ENCODE peak calls at places on chromosome 19, in four cellular contexts. C, M, L and P are unnamed samples.

GRCh38 chr19:3585301-3586123 is at the start of gene GIPC3:
- DNase-seq in C (no peak), L (peak), M (no peak), P (no peak)

GRCh38 chr19:13848811-13849241 is 28.1 kb upstream of the NANOS3 start:
- DNase-seq in L (no peak), C (no peak), M (no peak), P (no peak)

GRCh38 chr19:18543814-18544475 is 572 bp upstream of the FKBP8 start:
- DNase-seq in M (peak), L (peak), C (peak), P (no peak)

GRCh38 chr19:18167975-18168645 is 5.5 kb upstream of the IFI30 start:
- DNase-seq in M (peak), C (no peak), L (peak), P (no peak)

GRCh38 chr19:33434886-33435705 is 61.6 kb downstream of the CEBPG start:
- DNase-seq in C (no peak), M (peak), L (no peak), P (no peak)

GRCh38 chr19:33024398-33024797 is 40.3 kb downstream of the RHPN2 start:
- DNase-seq in C (no peak), M (no peak), L (no peak), P (no peak)

GRCh38 chr19:7554990-7555864 is 19.7 kb downstream of the PNPLA6 start:
- DNase-seq in C (no peak), M (no peak), L (no peak), P (no peak)

GRCh38 chr19:42466521-42467436 is 24.0 kb upstream of the CXCL17 start:
- DNase-seq in M (no peak), L (no peak), C (no peak), P (no peak)

GRCh38 chr19:35033067-35034004 is 3.1 kb downstream of the SCN1B start:
- DNase-seq in C (no peak), L (no peak), M (no peak), P (no peak)

GRCh38 chr19:33297401-33298145 is 4.8 kb downstream of the CEBPA start:
- DNase-seq in L (no peak), C (no peak), M (no peak), P (no peak)

GRCh38 chr19:5491565-5491964 is 36.3 kb downstream of the ZNRF4 start:
- DNase-seq in M (no peak), C (no peak), L (no peak), P (no peak)

GRCh38 chr19:42563352-42564210 is 31.1 kb downstream of the CEACAM8 start:
- DNase-seq in L (peak), C (no peak), M (peak), P (no peak)

GRCh38 chr19:17136617-17137016 is 61.0 kb downstream of the MYO9B start:
- DNase-seq in M (no peak), C (no peak), L (no peak), P (no peak)

GRCh38 chr19:55368701-55369563 is 1.3 kb downstream of the IL11 start:
- DNase-seq in M (peak), C (no peak), L (no peak), P (no peak)

GRCh38 chr19:10603084-10603872 is 16.2 kb upstream of the AP1M2 start:
- DNase-seq in L (no peak), C (peak), M (no peak), P (no peak)

GRCh38 chr19:1206063-1206732 is 620 bp downstream of the STK11 start:
- DNase-seq in C (no peak), L (no peak), M (no peak), P (no peak)

GRCh38 chr19:16957151-16957662 is 68.4 kb downstream of the F2RL3 start:
- DNase-seq in L (no peak), C (no peak), M (no peak), P (no peak)

GRCh38 chr19:46475976-46476375 is 4.6 kb upstream of the PNMA8A start:
- DNase-seq in L (no peak), C (no peak), M (peak), P (no peak)

GRCh38 chr19:12994701-12995595 is at the start of gene NFIX:
- DNase-seq in C (no peak), L (peak), M (peak), P (no peak)

GRCh38 chr19:10112037-10112751 is 701 bp downstream of the P2RY11 start:
- DNase-seq in M (no peak), L (no peak), C (no peak), P (no peak)

GRCh38 chr19:33524024-33524664 is 2.6 kb upstream of the PEPD start:
- DNase-seq in L (no peak), M (no peak), C (no peak), P (no peak)

GRCh38 chr19:41221514-41222205 is 2.6 kb downstream of the AXL start:
- DNase-seq in M (no peak), L (no peak), C (no peak), P (no peak)

GRCh38 chr19:51710163-51710562 is 13.6 kb downstream of the HAS1 start:
- DNase-seq in C (no peak), M (no peak), L (no peak), P (no peak)

GRCh38 chr19:10551698-10552301 is 8.1 kb downstream of the ATG4D start:
- DNase-seq in M (peak), C (no peak), L (peak), P (no peak)

GRCh38 chr19:34480971-34481821 is at the start of gene WTIP:
- DNase-seq in L (no peak), C (no peak), M (peak), P (no peak)

GRCh38 chr19:2097330-2098327 is 914 bp downstream of the IZUMO4 start:
- DNase-seq in L (no peak), M (no peak), C (no peak), P (no peak)

GRCh38 chr19:48635263-48635965 is 1.8 kb downstream of the DBP start:
- DNase-seq in M (no peak), L (peak), C (no peak), P (no peak)

GRCh38 chr19:6092329-6093286 is 17.7 kb downstream of the RFX2 start:
- DNase-seq in C (no peak), L (peak), M (peak), P (no peak)

GRCh38 chr19:50663280-50663790 is 14.1 kb downstream of the C19orf81 start:
- DNase-seq in L (no peak), M (peak), C (no peak), P (no peak)

GRCh38 chr19:39080431-39080830 is 3.7 kb upstream of the ACP7 start:
- DNase-seq in C (no peak), L (no peak), M (no peak), P (no peak)

GRCh38 chr19:17757125-17757524 is 5.8 kb downstream of the FCHO1 start:
- DNase-seq in M (peak), C (no peak), L (no peak), P (no peak)

GRCh38 chr19:16112778-16113177 is 1.1 kb downstream of the RAB8A start:
- DNase-seq in C (no peak), L (peak), M (no peak), P (no peak)

GRCh38 chr19:17235618-17236413 is 9.8 kb downstream of the OCEL1 start:
- DNase-seq in C (no peak), M (peak), L (no peak), P (no peak)

GRCh38 chr19:6580313-6580712 is 10.6 kb downstream of the CD70 start:
- DNase-seq in M (peak), C (no peak), L (no peak), P (no peak)

GRCh38 chr19:10747674-10748073 is 29.8 kb downstream of the DNM2 start:
- DNase-seq in C (no peak), L (no peak), M (no peak), P (no peak)

GRCh38 chr19:55340144-55340783 is 588 bp downstream of the KMT5C start:
- DNase-seq in C (no peak), L (no peak), M (no peak), P (no peak)

GRCh38 chr19:33649919-33650305 is 28.2 kb downstream of the CHST8 start:
- DNase-seq in L (no peak), C (no peak), M (no peak), P (no peak)